ENCODE peak calls at places on chromosomes 6 and 20, in nine cellular contexts. W, H, Z, X, A, K, E, S and T are unnamed samples.

GRCh38 chr20:22924036-22924737 is 110.9 kb upstream of the SSTR4 start:
- DNase-seq in W (no peak), H (no peak), Z (no peak), X (no peak), A (no peak), K (peak), E (no peak), S (no peak), T (no peak)

GRCh38 chr20:50252715-50253500 is 62.3 kb downstream of the CEBPB start:
- DNase-seq in W (no peak), H (no peak), Z (no peak), X (no peak), A (peak), K (no peak), E (no peak), S (no peak), T (no peak)

GRCh38 chr6:25452027-25452426 is 172.9 kb downstream of the CARMIL1 start:
- DNase-seq in W (no peak), H (peak), Z (no peak), X (no peak), A (no peak), K (no peak), E (no peak), S (no peak), T (no peak)

GRCh38 chr6:84065718-84066290 is 32.2 kb downstream of the MRAP2 start:
- DNase-seq in W (no peak), H (no peak), Z (peak), X (peak), A (no peak), K (peak), E (no peak), S (no peak), T (no peak)

GRCh38 chr6:73514746-73515110 is 6.1 kb downstream of the EEF1A1 start:
- DNase-seq in W (no peak), H (no peak), Z (no peak), X (no peak), A (no peak), K (no peak), E (no peak), S (no peak), T (no peak)

GRCh38 chr6:116616757-116617093 is 446 bp downstream of the RSPH4A start:
- DNase-seq in W (no peak), H (no peak), Z (no peak), X (no peak), A (peak), K (no peak), E (peak), S (peak), T (peak)

GRCh38 chr20:62921119-62921687 is 5.1 kb downstream of the DIDO1 start:
- DNase-seq in W (no peak), H (no peak), Z (peak), X (peak), A (peak), K (peak), E (peak), S (peak), T (peak)

GRCh38 chr6:66948106-66948505 is 1241.1 kb upstream of the EYS start:
- DNase-seq in W (no peak), H (no peak), Z (peak), X (no peak), A (no peak), K (no peak), E (no peak), S (no peak), T (no peak)

GRCh38 chr6:159184559-159184958 is 15.4 kb downstream of the FNDC1 start:
- DNase-seq in W (no peak), H (no peak), Z (no peak), X (no peak), A (no peak), K (peak), E (no peak), S (no peak), T (no peak)

GRCh38 chr6:53796791-53797190 is 2.0 kb downstream of the LRRC1 start:
- DNase-seq in W (no peak), H (no peak), Z (peak), X (no peak), A (no peak), K (no peak), E (no peak), S (no peak), T (no peak)

GRCh38 chr20:62989201-62989601 is 17.6 kb downstream of the BHLHE23 start:
- DNase-seq in W (no peak), H (no peak), Z (no peak), X (no peak), A (no peak), K (no peak), E (no peak), S (no peak), T (no peak)

GRCh38 chr20:33076662-33077398 is 2.6 kb upstream of the BPIFB4 start:
- DNase-seq in W (no peak), H (no peak), Z (no peak), X (no peak), A (no peak), K (no peak), E (peak), S (peak), T (no peak)

GRCh38 chr6:144220031-144220790 is 64.9 kb upstream of the UTRN start:
- DNase-seq in W (no peak), H (no peak), Z (no peak), X (no peak), A (no peak), K (no peak), E (no peak), S (no peak), T (no peak)

GRCh38 chr6:29791786-29792122 is 35.9 kb upstream of the HLA-G start:
- DNase-seq in W (no peak), H (no peak), Z (no peak), X (no peak), A (no peak), K (peak), E (no peak), S (no peak), T (no peak)

GRCh38 chr6:107488875-107489635 is 862 bp upstream of the SOBP start:
- DNase-seq in W (peak), H (no peak), Z (peak), X (no peak), A (peak), K (peak), E (peak), S (peak), T (peak)

GRCh38 chr6:116876635-116877611 is at the start of gene RFX6:
- DNase-seq in W (no peak), H (no peak), Z (no peak), X (no peak), A (no peak), K (no peak), E (peak), S (peak), T (peak)

GRCh38 chr6:111076024-111076680 is 11.2 kb upstream of the SLC16A10 start:
- DNase-seq in W (no peak), H (no peak), Z (no peak), X (no peak), A (no peak), K (no peak), E (no peak), S (no peak), T (no peak)

GRCh38 chr6:25295651-25296050 is 16.5 kb downstream of the CARMIL1 start:
- DNase-seq in W (no peak), H (no peak), Z (no peak), X (no peak), A (no peak), K (peak), E (no peak), S (no peak), T (no peak)